ENCODE peak calls at places on chromosomes 1 and 21, in six cellular contexts. One of them, this sample, is unnamed.

GRCh38 chr1:46315669-46316403 is 12.3 kb downstream of the UQCRH start:
- DNase-seq in fibroblast of the aortic adventitia: peak
- DNase-seq in progenitor cell of endocrine pancreas: no peak
- DNase-seq in NCI-H345: no peak
- DNase-seq in activated T-helper 9 cell treated with anti-CD3 and anti-CD28 coated beads, Interleukin-2, amount 50 U/mL, for 16 hours: no peak
- DNase-seq in right cardiac atrium: no peak
- DNase-seq in this sample: no peak

GRCh38 chr1:25924454-25924853 is 18.2 kb upstream of the STMN1 start:
- DNase-seq in fibroblast of the aortic adventitia: no peak
- DNase-seq in progenitor cell of endocrine pancreas: no peak
- DNase-seq in NCI-H345: no peak
- DNase-seq in right cardiac atrium: no peak
- DNase-seq in activated T-helper 9 cell treated with anti-CD3 and anti-CD28 coated beads, Interleukin-2, amount 50 U/mL, for 16 hours: no peak
- DNase-seq in this sample: no peak

GRCh38 chr21:14259669-14260458 is 43.9 kb downstream of the RBM11 start:
- DNase-seq in NCI-H345: peak
- DNase-seq in right cardiac atrium: no peak
- DNase-seq in activated T-helper 9 cell treated with anti-CD3 and anti-CD28 coated beads, Interleukin-2, amount 50 U/mL, for 16 hours: no peak
- DNase-seq in fibroblast of the aortic adventitia: peak
- DNase-seq in progenitor cell of endocrine pancreas: no peak
- DNase-seq in this sample: no peak

GRCh38 chr1:232922475-232922874 is 27.9 kb upstream of the NTPCR start:
- DNase-seq in right cardiac atrium: no peak
- DNase-seq in progenitor cell of endocrine pancreas: no peak
- DNase-seq in fibroblast of the aortic adventitia: peak
- DNase-seq in activated T-helper 9 cell treated with anti-CD3 and anti-CD28 coated beads, Interleukin-2, amount 50 U/mL, for 16 hours: no peak
- DNase-seq in NCI-H345: no peak
- DNase-seq in this sample: no peak

GRCh38 chr1:212683357-212683722 is 16.3 kb downstream of the BATF3 start:
- DNase-seq in progenitor cell of endocrine pancreas: no peak
- DNase-seq in right cardiac atrium: peak
- DNase-seq in NCI-H345: no peak
- DNase-seq in fibroblast of the aortic adventitia: no peak
- DNase-seq in activated T-helper 9 cell treated with anti-CD3 and anti-CD28 coated beads, Interleukin-2, amount 50 U/mL, for 16 hours: peak
- DNase-seq in this sample: no peak

GRCh38 chr1:108716437-108717230 is 3.9 kb downstream of the FNDC7 start:
- DNase-seq in NCI-H345: no peak
- DNase-seq in right cardiac atrium: no peak
- DNase-seq in progenitor cell of endocrine pancreas: no peak
- DNase-seq in fibroblast of the aortic adventitia: peak
- DNase-seq in activated T-helper 9 cell treated with anti-CD3 and anti-CD28 coated beads, Interleukin-2, amount 50 U/mL, for 16 hours: no peak
- DNase-seq in this sample: no peak

GRCh38 chr1:244762629-244763028 is 72.8 kb upstream of the COX20 start:
- DNase-seq in fibroblast of the aortic adventitia: no peak
- DNase-seq in progenitor cell of endocrine pancreas: no peak
- DNase-seq in NCI-H345: no peak
- DNase-seq in right cardiac atrium: no peak
- DNase-seq in activated T-helper 9 cell treated with anti-CD3 and anti-CD28 coated beads, Interleukin-2, amount 50 U/mL, for 16 hours: no peak
- DNase-seq in this sample: no peak

GRCh38 chr1:214103778-214104177 is 116.0 kb downstream of the PROX1 start:
- DNase-seq in progenitor cell of endocrine pancreas: no peak
- DNase-seq in fibroblast of the aortic adventitia: no peak
- DNase-seq in activated T-helper 9 cell treated with anti-CD3 and anti-CD28 coated beads, Interleukin-2, amount 50 U/mL, for 16 hours: no peak
- DNase-seq in NCI-H345: no peak
- DNase-seq in right cardiac atrium: no peak
- DNase-seq in this sample: no peak

GRCh38 chr1:155044812-155045690 is 6.1 kb upstream of the ADAM15 start:
- DNase-seq in progenitor cell of endocrine pancreas: peak
- DNase-seq in right cardiac atrium: peak
- DNase-seq in fibroblast of the aortic adventitia: peak
- DNase-seq in NCI-H345: peak
- DNase-seq in activated T-helper 9 cell treated with anti-CD3 and anti-CD28 coated beads, Interleukin-2, amount 50 U/mL, for 16 hours: peak
- DNase-seq in this sample: peak

GRCh38 chr21:26565105-26565504 is 8.0 kb downstream of the CYYR1 start:
- DNase-seq in fibroblast of the aortic adventitia: no peak
- DNase-seq in NCI-H345: no peak
- DNase-seq in right cardiac atrium: no peak
- DNase-seq in activated T-helper 9 cell treated with anti-CD3 and anti-CD28 coated beads, Interleukin-2, amount 50 U/mL, for 16 hours: no peak
- DNase-seq in progenitor cell of endocrine pancreas: no peak
- DNase-seq in this sample: no peak

GRCh38 chr1:235902638-235903542 is 36.2 kb upstream of the LYST start:
- DNase-seq in right cardiac atrium: no peak
- DNase-seq in NCI-H345: no peak
- DNase-seq in progenitor cell of endocrine pancreas: no peak
- DNase-seq in fibroblast of the aortic adventitia: peak
- DNase-seq in activated T-helper 9 cell treated with anti-CD3 and anti-CD28 coated beads, Interleukin-2, amount 50 U/mL, for 16 hours: no peak
- DNase-seq in this sample: peak

GRCh38 chr1:5933676-5934057 is 58.6 kb downstream of the NPHP4 start:
- DNase-seq in right cardiac atrium: no peak
- DNase-seq in fibroblast of the aortic adventitia: peak
- DNase-seq in NCI-H345: no peak
- DNase-seq in activated T-helper 9 cell treated with anti-CD3 and anti-CD28 coated beads, Interleukin-2, amount 50 U/mL, for 16 hours: no peak
- DNase-seq in progenitor cell of endocrine pancreas: no peak
- DNase-seq in this sample: no peak

GRCh38 chr1:160346953-160347352 is 3.8 kb downstream of the NCSTN start:
- DNase-seq in progenitor cell of endocrine pancreas: no peak
- DNase-seq in NCI-H345: no peak
- DNase-seq in activated T-helper 9 cell treated with anti-CD3 and anti-CD28 coated beads, Interleukin-2, amount 50 U/mL, for 16 hours: no peak
- DNase-seq in right cardiac atrium: no peak
- DNase-seq in fibroblast of the aortic adventitia: no peak
- DNase-seq in this sample: no peak

GRCh38 chr1:75423136-75423535 is 187.8 kb downstream of the SLC44A5 start:
- DNase-seq in NCI-H345: no peak
- DNase-seq in progenitor cell of endocrine pancreas: no peak
- DNase-seq in activated T-helper 9 cell treated with anti-CD3 and anti-CD28 coated beads, Interleukin-2, amount 50 U/mL, for 16 hours: no peak
- DNase-seq in right cardiac atrium: no peak
- DNase-seq in fibroblast of the aortic adventitia: no peak
- DNase-seq in this sample: no peak

GRCh38 chr21:46559291-46559983 is 45.4 kb downstream of the S100B start:
- DNase-seq in NCI-H345: no peak
- DNase-seq in fibroblast of the aortic adventitia: no peak
- DNase-seq in activated T-helper 9 cell treated with anti-CD3 and anti-CD28 coated beads, Interleukin-2, amount 50 U/mL, for 16 hours: peak
- DNase-seq in progenitor cell of endocrine pancreas: no peak
- DNase-seq in right cardiac atrium: peak
- DNase-seq in this sample: no peak

GRCh38 chr1:110173466-110174117 is 23.3 kb downstream of the SLC6A17 start:
- DNase-seq in progenitor cell of endocrine pancreas: no peak
- DNase-seq in NCI-H345: no peak
- DNase-seq in activated T-helper 9 cell treated with anti-CD3 and anti-CD28 coated beads, Interleukin-2, amount 50 U/mL, for 16 hours: no peak
- DNase-seq in fibroblast of the aortic adventitia: no peak
- DNase-seq in right cardiac atrium: no peak
- DNase-seq in this sample: no peak

GRCh38 chr1:243447342-243447741 is 191.5 kb downstream of the SDCCAG8 start:
- DNase-seq in right cardiac atrium: no peak
- DNase-seq in NCI-H345: no peak
- DNase-seq in progenitor cell of endocrine pancreas: no peak
- DNase-seq in activated T-helper 9 cell treated with anti-CD3 and anti-CD28 coated beads, Interleukin-2, amount 50 U/mL, for 16 hours: no peak
- DNase-seq in fibroblast of the aortic adventitia: peak
- DNase-seq in this sample: no peak

GRCh38 chr1:17795081-17795809 is 40.1 kb downstream of the ACTL8 start:
- DNase-seq in fibroblast of the aortic adventitia: no peak
- DNase-seq in NCI-H345: no peak
- DNase-seq in activated T-helper 9 cell treated with anti-CD3 and anti-CD28 coated beads, Interleukin-2, amount 50 U/mL, for 16 hours: no peak
- DNase-seq in right cardiac atrium: no peak
- DNase-seq in progenitor cell of endocrine pancreas: no peak
- DNase-seq in this sample: no peak

GRCh38 chr1:175814885-175815284 is 71.5 kb upstream of the TNR start:
- DNase-seq in fibroblast of the aortic adventitia: no peak
- DNase-seq in right cardiac atrium: no peak
- DNase-seq in progenitor cell of endocrine pancreas: no peak
- DNase-seq in activated T-helper 9 cell treated with anti-CD3 and anti-CD28 coated beads, Interleukin-2, amount 50 U/mL, for 16 hours: no peak
- DNase-seq in NCI-H345: no peak
- DNase-seq in this sample: no peak

This sample was measured in kidney.